ENCODE peak calls at places on chromosome 22, in five cellular contexts. K is fibroblast of lung, Y is tibial artery, L is pancreas, D is HCT116. X is an unnamed sample. For H3K4me1, the result is how much of the 10 kb centered on the place peaks cover.

GRCh38 chr22:32469799-32470212 is 4.8 kb upstream of the FBXO7 start:
- DNase-seq in K (peak), Y (no peak), L (no peak), D (peak), X (no peak)

GRCh38 chr22:22519591-22519990 is 479 bp downstream of the ZNF280A start:
- DNase-seq in K (no peak), Y (no peak), L (no peak), D (no peak), X (no peak)

GRCh38 chr22:26486394-26486793 is 2.7 kb downstream of the SRRD start:
- DNase-seq in K (no peak), Y (no peak), L (no peak), D (no peak), X (no peak)

GRCh38 chr22:21449531-21450319 is 17.5 kb upstream of the TMEM191C start:
- DNase-seq in K (peak), Y (peak), L (peak), D (no peak), X (peak)

GRCh38 chr22:49439373-49439772 is 388.3 kb downstream of the BRD1 start:
- DNase-seq in K (no peak), Y (no peak), L (no peak), D (no peak), X (no peak)

GRCh38 chr22:17613280-17613679 is 15.3 kb downstream of the ATP6V1E1 start:
- DNase-seq in K (no peak), Y (no peak), L (no peak), D (no peak), X (no peak)

GRCh38 chr22:20524004-20524481 is 16.6 kb downstream of the MED15 start:
- DNase-seq in K (no peak), Y (no peak), L (no peak), D (no peak), X (no peak)

GRCh38 chr22:21775061-21775460 is 39.5 kb upstream of the YPEL1 start:
- DNase-seq in K (no peak), Y (no peak), L (no peak), D (no peak), X (no peak)

GRCh38 chr22:36739185-36739584 is 35.6 kb upstream of the CACNG2 start:
- DNase-seq in K (no peak), Y (no peak), L (no peak), D (no peak), X (no peak)

GRCh38 chr22:47022075-47022473 is 259.6 kb downstream of the TBC1D22A start:
- DNase-seq in K (no peak), Y (no peak), L (no peak), D (no peak), X (no peak)

GRCh38 chr22:47304854-47305253 is 542.4 kb downstream of the TBC1D22A start:
- DNase-seq in K (no peak), Y (no peak), L (no peak), D (no peak), X (no peak)

GRCh38 chr22:48141301-48141700 is 1378.9 kb downstream of the TBC1D22A start:
- DNase-seq in K (no peak), Y (no peak), L (no peak), D (no peak), X (no peak)

GRCh38 chr22:33921576-33922181 is 1.4 kb upstream of the LARGE1 start:
- DNase-seq in K (peak), Y (peak), L (peak), D (no peak), X (peak)

GRCh38 chr22:50102946-50103345 is 13.1 kb downstream of the MOV10L1 start:
- DNase-seq in K (no peak), Y (no peak), L (no peak), D (peak), X (no peak)

GRCh38 chr22:47322854-47323253 is 560.4 kb downstream of the TBC1D22A start:
- DNase-seq in K (no peak), Y (no peak), L (no peak), D (no peak), X (no peak)

GRCh38 chr22:37624017-37624365 is 15.4 kb downstream of the GGA1 start:
- DNase-seq in K (no peak), Y (no peak), L (no peak), D (no peak), X (no peak)

GRCh38 chr22:41523464-41524221 is 20.6 kb downstream of the POLR3H start:
- DNase-seq in K (peak), Y (peak), L (no peak), D (no peak), X (no peak)

GRCh38 chr22:50527921-50528681 is 1.7 kb downstream of the TYMP start:
- DNase-seq in K (no peak), Y (no peak), L (no peak), D (no peak), X (peak)

GRCh38 chr22:37309221-37310074 is 27.1 kb downstream of the CYTH4 start:
- DNase-seq in K (no peak), Y (no peak), L (no peak), D (no peak), X (no peak)

GRCh38 chr22:27097933-27098332 is 440.5 kb downstream of the MIAT start:
- DNase-seq in K (no peak), Y (no peak), L (no peak), D (no peak), X (peak)

GRCh38 chr22:50018608-50019291 is 6.2 kb upstream of the IL17REL start:
- DNase-seq in K (no peak), Y (no peak), L (no peak), D (no peak), X (no peak)

GRCh38 chr22:27238935-27239510 is 562.5 kb downstream of the MN1 start:
- DNase-seq in K (peak), Y (peak), L (peak), D (no peak), X (peak)

GRCh38 chr22:50604623-50605348 is 4.2 kb downstream of the MAPK8IP2 start:
- DNase-seq in K (no peak), Y (no peak), L (no peak), D (no peak), X (no peak)

GRCh38 chr22:23119492-23120414 is 22.0 kb downstream of the RSPH14 start:
- DNase-seq in K (no peak), Y (no peak), L (no peak), D (no peak), X (peak)

GRCh38 chr22:22870577-22871398 is 16.8 kb upstream of the IGLL5 start:
- DNase-seq in K (no peak), Y (no peak), L (no peak), D (no peak), X (no peak)

GRCh38 chr22:25358421-25359170 is 139.2 kb downstream of the CRYBB2 start:
- DNase-seq in K (no peak), Y (no peak), L (no peak), D (no peak), X (no peak)

GRCh38 chr22:24380220-24381218 is 46.9 kb upstream of the ADORA2A start:
- DNase-seq in K (no peak), Y (no peak), L (no peak), D (no peak), X (no peak)

GRCh38 chr22:23773247-23774113 is 831 bp downstream of the MMP11 start:
- DNase-seq in K (no peak), Y (no peak), L (no peak), D (no peak), X (no peak)

GRCh38 chr22:19448076-19448607 is 631 bp upstream of the C22orf39 start:
- DNase-seq in K (peak), Y (no peak), L (peak), D (no peak), X (peak)

GRCh38 chr22:35618427-35619223 is 1.5 kb upstream of the MB start:
- DNase-seq in K (no peak), Y (no peak), L (no peak), D (no peak), X (no peak)
- H3K4me1 ChIP-seq in K (under half), Y (under half), L (under half), D (under half), X (half or more)

GRCh38 chr22:45554861-45555260 is 52.2 kb downstream of the FBLN1 start:
- DNase-seq in K (no peak), Y (no peak), L (no peak), D (no peak), X (peak)

GRCh38 chr22:45553333-45554039 is 50.8 kb downstream of the FBLN1 start:
- DNase-seq in K (peak), Y (peak), L (peak), D (peak), X (peak)

GRCh38 chr22:45552580-45553332 is 50.1 kb downstream of the FBLN1 start:
- DNase-seq in K (peak), Y (peak), L (no peak), D (no peak), X (peak)

GRCh38 chr22:45552017-45552411 is 49.3 kb downstream of the FBLN1 start:
- DNase-seq in K (no peak), Y (no peak), L (no peak), D (no peak), X (no peak)

GRCh38 chr22:45554040-45554406 is 51.3 kb downstream of the FBLN1 start:
- DNase-seq in K (no peak), Y (no peak), L (no peak), D (no peak), X (peak)
- H3K4me3 ChIP-seq in K (no peak), Y (peak), L (no peak), D (peak), X (no peak)

DNA sequence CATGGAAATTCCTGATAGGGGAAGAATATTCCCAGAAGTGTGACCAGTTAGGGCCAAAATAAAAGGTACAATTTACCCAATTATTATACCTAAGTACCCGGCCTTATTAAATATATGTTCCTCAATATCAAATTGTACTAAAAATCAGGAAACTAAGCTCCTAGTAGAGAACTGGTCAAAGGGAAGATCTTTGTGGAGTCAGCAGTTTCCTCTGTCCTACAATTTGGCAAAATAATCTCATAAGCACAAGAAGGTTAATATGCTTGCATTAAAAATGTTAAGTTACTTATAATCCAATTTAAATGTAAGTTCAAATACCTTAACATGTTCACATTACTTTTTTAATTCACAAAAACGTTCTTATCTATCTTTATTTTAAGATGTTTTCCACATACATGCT is 10.3 kb downstream of the TTC28 start:
- DNase-seq in K (no peak), Y (no peak), L (no peak), D (no peak), X (no peak)
- H3K27ac ChIP-seq in K (no peak), Y (no peak), L (no peak), D (no peak), X (no peak)

GRCh38 chr22:40364431-40364830 is 6.0 kb upstream of the SGSM3 start:
- DNase-seq in K (no peak), Y (no peak), L (no peak), D (no peak), X (no peak)
- H3K4me1 ChIP-seq in K (under half), Y (under half), L (under half), D (under half), X (under half)

GRCh38 chr22:44701824-44702478 is at the start of gene PRR5:
- DNase-seq in K (peak), Y (peak), L (peak), D (peak), X (peak)

GRCh38 chr22:44702479-44703219 is 645 bp downstream of the PRR5 start:
- DNase-seq in K (peak), Y (no peak), L (peak), D (no peak), X (no peak)

GRCh38 chr22:44703269-44703870 is 1.4 kb downstream of the PRR5 start:
- DNase-seq in K (no peak), Y (no peak), L (no peak), D (no peak), X (no peak)

GRCh38 chr22:44700456-44700855 is 1.5 kb upstream of the PRR5 start:
- DNase-seq in K (no peak), Y (no peak), L (no peak), D (no peak), X (no peak)

DNA sequence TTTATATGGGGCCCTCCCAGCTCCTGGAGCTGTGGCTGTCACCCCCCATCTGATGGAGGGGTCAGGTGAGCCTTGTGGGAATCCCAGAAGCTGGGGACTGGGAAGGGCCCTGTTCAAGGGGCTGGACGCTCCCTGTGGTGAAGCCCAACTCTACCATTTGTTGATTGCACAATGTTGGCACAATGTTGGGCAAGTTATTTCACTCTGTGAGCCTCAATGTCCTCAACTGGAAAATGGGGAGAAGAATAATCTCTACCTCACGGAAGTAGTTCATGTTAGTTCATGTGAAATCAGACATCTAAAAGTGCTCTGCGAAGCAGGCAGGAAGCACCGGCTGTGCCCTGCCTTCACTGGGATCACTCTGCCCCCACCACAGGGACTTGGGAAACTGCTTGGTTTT is 817 bp upstream of the PRR5 start:
- DNase-seq in K (no peak), Y (no peak), L (no peak), D (no peak), X (no peak)
- H3K4me3 ChIP-seq in K (no peak), Y (no peak), L (no peak), D (no peak), X (no peak)

DNA sequence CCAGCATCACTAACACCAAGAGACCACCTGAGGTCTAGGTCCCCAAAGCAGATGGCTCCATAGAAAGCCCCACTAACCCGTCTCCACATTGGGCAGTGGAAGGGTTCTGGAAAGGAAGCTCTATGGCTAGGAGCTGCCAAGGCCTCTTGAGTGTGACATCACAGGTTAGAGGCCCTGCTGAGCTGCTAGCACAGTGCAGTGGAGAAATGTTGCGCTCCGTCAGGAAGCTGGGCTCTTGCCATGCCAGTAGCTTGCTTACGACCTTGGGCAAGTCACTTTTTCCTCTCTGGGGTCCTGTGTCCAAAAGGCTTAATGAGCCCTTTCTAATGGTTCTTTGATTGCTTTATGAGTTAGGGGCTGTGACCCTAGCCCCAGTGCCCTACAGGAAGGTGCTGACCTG is 10.6 kb downstream of the PIK3IP1 start:
- DNase-seq in K (no peak), Y (no peak), L (no peak), D (no peak), X (no peak)
- H3K27ac ChIP-seq in K (no peak), Y (no peak), L (no peak), D (no peak), X (no peak)

GRCh38 chr22:42805016-42805997 is 51.8 kb downstream of the ARFGAP3 start:
- DNase-seq in K (no peak), Y (no peak), L (peak), D (no peak), X (peak)
- H3K4me1 ChIP-seq in K (under half), Y (under half), L (under half), D (under half), X (under half)

GRCh38 chr22:29032584-29032983 is 29.0 kb downstream of the C22orf31 start:
- DNase-seq in K (peak), Y (no peak), L (peak), D (no peak), X (no peak)

GRCh38 chr22:29030016-29030617 is 31.5 kb downstream of the C22orf31 start:
- DNase-seq in K (peak), Y (no peak), L (no peak), D (peak), X (no peak)

GRCh38 chr22:29031236-29031982 is 30.2 kb downstream of the C22orf31 start:
- DNase-seq in K (peak), Y (peak), L (peak), D (peak), X (peak)

GRCh38 chr22:29030618-29031235 is 30.9 kb downstream of the C22orf31 start:
- DNase-seq in K (peak), Y (peak), L (peak), D (peak), X (peak)

GRCh38 chr22:29032014-29032475 is 29.6 kb downstream of the C22orf31 start:
- DNase-seq in K (no peak), Y (no peak), L (peak), D (no peak), X (no peak)
- H3K4me3 ChIP-seq in K (peak), Y (no peak), L (no peak), D (peak), X (peak)

X was measured in psoas muscle.